ENCODE peak calls at places on chromosomes 13 and 19, in four cellular contexts. G, F, C and H are unnamed samples.

GRCh38 chr13:101631403-101631802 is 178.9 kb downstream of the ITGBL1 start:
- DNase-seq in G (no peak), F (no peak), C (no peak), H (no peak)

GRCh38 chr19:15144046-15144646 is 36.9 kb downstream of the SYDE1 start:
- DNase-seq in G (no peak), F (no peak), C (peak), H (no peak)

GRCh38 chr13:39224841-39225240 is 186.6 kb downstream of the NHLRC3 start:
- DNase-seq in G (no peak), F (no peak), C (no peak), H (no peak)

GRCh38 chr13:33092422-33092987 is 76.3 kb downstream of the KL start:
- DNase-seq in G (no peak), F (no peak), C (no peak), H (no peak)

GRCh38 chr19:19510432-19510831 is 4.9 kb downstream of the TSSK6 start:
- DNase-seq in G (no peak), F (no peak), C (no peak), H (peak)

GRCh38 chr19:45469132-45469834 is 1.5 kb downstream of the FOSB start:
- DNase-seq in G (peak), F (peak), C (peak), H (peak)

GRCh38 chr19:10548746-10549276 is 5.1 kb downstream of the ATG4D start:
- DNase-seq in G (no peak), F (no peak), C (no peak), H (no peak)

GRCh38 chr19:8209111-8209964 is at the start of gene CERS4:
- DNase-seq in G (peak), F (peak), C (peak), H (peak)

GRCh38 chr13:21979156-21979819 is 308.4 kb downstream of the FGF9 start:
- DNase-seq in G (no peak), F (no peak), C (no peak), H (no peak)

GRCh38 chr13:108276060-108276459 is 6.5 kb downstream of the TNFSF13B start:
- DNase-seq in G (no peak), F (no peak), C (no peak), H (no peak)

GRCh38 chr13:37647038-37647650 is 48.6 kb upstream of the POSTN start:
- DNase-seq in G (no peak), F (no peak), C (peak), H (no peak)

GRCh38 chr13:110771194-110771593 is 57.7 kb downstream of the ING1 start:
- DNase-seq in G (no peak), F (no peak), C (no peak), H (no peak)

GRCh38 chr13:34300559-34300958 is 482.6 kb downstream of the RFC3 start:
- DNase-seq in G (no peak), F (no peak), C (peak), H (no peak)

GRCh38 chr13:30071890-30072817 is 221.7 kb upstream of the UBL3 start:
- DNase-seq in G (no peak), F (no peak), C (no peak), H (no peak)

GRCh38 chr13:110869805-110870706 is 44.8 kb downstream of the ANKRD10 start:
- DNase-seq in G (no peak), F (peak), C (peak), H (peak)

GRCh38 chr13:32432856-32433255 is 4.9 kb upstream of the N4BP2L1 start:
- DNase-seq in G (no peak), F (no peak), C (no peak), H (peak)

GRCh38 chr19:41218615-41219507 is at the start of gene AXL:
- DNase-seq in G (no peak), F (peak), C (peak), H (no peak)

GRCh38 chr13:92315265-92315664 is 911.3 kb upstream of the GPC6 start:
- DNase-seq in G (no peak), F (no peak), C (peak), H (no peak)